ENCODE peak calls at places on chromosome 5, in ten cellular contexts. V, M, E, C, R, Q, D, U, K and P are unnamed samples.
A peak's percentile ranks its signal among the peaks of the same experiment; 100 is the strongest.

GRCh38 chr5:129243058-129243457 is 148.5 kb downstream of the ISOC1 start:
- DNase-seq in V (no peak), M (no peak), E (no peak), C (no peak), R (no peak), Q (no peak), D (no peak), U (no peak), K (no peak), P (no peak)

GRCh38 chr5:108818613-108819272 is 71.0 kb downstream of the FER start:
- DNase-seq in V (peak; percentile 68), M (no peak), E (no peak), C (no peak), R (no peak), Q (no peak), D (no peak), U (no peak), K (no peak), P (no peak)

GRCh38 chr5:149240354-149240998 is 31.2 kb upstream of the AFAP1L1 start:
- DNase-seq in V (no peak), M (peak; percentile 81), E (no peak), C (no peak), R (no peak), Q (no peak), D (no peak), U (peak; percentile 76), K (no peak), P (no peak)

GRCh38 chr5:73292816-73293459 is 119.9 kb downstream of the TMEM174 start:
- DNase-seq in V (no peak), M (no peak), E (no peak), C (no peak), R (no peak), Q (no peak), D (no peak), U (no peak), K (no peak), P (no peak)

GRCh38 chr5:8628521-8628920 is 759.6 kb downstream of the MTRR start:
- DNase-seq in V (no peak), M (no peak), E (peak; percentile 99), C (no peak), R (no peak), Q (no peak), D (no peak), U (no peak), K (no peak), P (no peak)

GRCh38 chr5:113748403-113748802 is 234.9 kb downstream of the YTHDC2 start:
- DNase-seq in V (no peak), M (no peak), E (no peak), C (no peak), R (no peak), Q (no peak), D (no peak), U (no peak), K (no peak), P (no peak)

GRCh38 chr5:154194348-154195329 is 4.1 kb downstream of the GALNT10 start:
- DNase-seq in V (no peak), M (no peak), E (no peak), C (no peak), R (no peak), Q (no peak), D (no peak), U (no peak), K (no peak), P (no peak)

GRCh38 chr5:81626524-81626923 is 124.4 kb downstream of the SSBP2 start:
- DNase-seq in V (peak; percentile 52), M (no peak), E (no peak), C (peak; percentile 85), R (no peak), Q (no peak), D (no peak), U (no peak), K (no peak), P (no peak)

GRCh38 chr5:79857692-79858091 is 133.4 kb downstream of the MTX3 start:
- DNase-seq in V (no peak), M (no peak), E (no peak), C (no peak), R (no peak), Q (no peak), D (no peak), U (no peak), K (no peak), P (no peak)

GRCh38 chr5:173290477-173291131 is 37.6 kb downstream of the STC2 start:
- DNase-seq in V (peak; percentile 77), M (no peak), E (peak; percentile 87), C (no peak), R (no peak), Q (no peak), D (no peak), U (no peak), K (no peak), P (no peak)

GRCh38 chr5:150021491-150022162 is 21.1 kb downstream of the HMGXB3 start:
- DNase-seq in V (no peak), M (no peak), E (no peak), C (peak; percentile 82), R (no peak), Q (no peak), D (no peak), U (no peak), K (no peak), P (no peak)

GRCh38 chr5:57386958-57387357 is 95.7 kb downstream of the ACTBL2 start:
- DNase-seq in V (no peak), M (no peak), E (no peak), C (no peak), R (no peak), Q (no peak), D (no peak), U (no peak), K (no peak), P (no peak)

GRCh38 chr5:2877520-2877919 is 126.0 kb upstream of the IRX2 start:
- DNase-seq in V (no peak), M (no peak), E (no peak), C (no peak), R (no peak), Q (no peak), D (peak; percentile 43), U (no peak), K (peak; percentile 17), P (no peak)

GRCh38 chr5:132389051-132389331 is 19.5 kb downstream of the SLC22A5 start:
- DNase-seq in V (no peak), M (no peak), E (no peak), C (no peak), R (no peak), Q (no peak), D (no peak), U (no peak), K (no peak), P (no peak)

GRCh38 chr5:100130307-100130706 is 404.9 kb upstream of the FAM174A start:
- DNase-seq in V (no peak), M (no peak), E (no peak), C (no peak), R (no peak), Q (no peak), D (no peak), U (no peak), K (no peak), P (no peak)

GRCh38 chr5:74543162-74543995 is 97.1 kb downstream of the ENC1 start:
- DNase-seq in V (peak; percentile 19), M (no peak), E (no peak), C (peak; percentile 75), R (no peak), Q (no peak), D (no peak), U (no peak), K (no peak), P (no peak)

GRCh38 chr5:98110270-98110669 is 663.2 kb upstream of the RGMB start:
- DNase-seq in V (no peak), M (no peak), E (no peak), C (no peak), R (no peak), Q (no peak), D (no peak), U (no peak), K (no peak), P (no peak)

GRCh38 chr5:164235176-164235914 is 729.9 kb downstream of the MAT2B start:
- DNase-seq in V (no peak), M (no peak), E (no peak), C (no peak), R (no peak), Q (no peak), D (no peak), U (no peak), K (no peak), P (no peak)

GRCh38 chr5:5572010-5572982 is 149.8 kb downstream of the ICE1 start:
- DNase-seq in V (no peak), M (no peak), E (no peak), C (no peak), R (peak; percentile 94), Q (no peak), D (no peak), U (no peak), K (peak; percentile 16), P (no peak)

GRCh38 chr5:59042201-59042600 is 459.3 kb downstream of the RAB3C start:
- DNase-seq in V (peak; percentile 26), M (no peak), E (no peak), C (no peak), R (no peak), Q (no peak), D (no peak), U (no peak), K (no peak), P (no peak)

GRCh38 chr5:62732677-62733121 is 154.1 kb downstream of the LRRC70 start:
- DNase-seq in V (peak; percentile 88), M (no peak), E (no peak), C (no peak), R (no peak), Q (no peak), D (peak; percentile 14), U (no peak), K (no peak), P (no peak)

GRCh38 chr5:148794275-148794674 is 32.1 kb upstream of the ADRB2 start:
- DNase-seq in V (no peak), M (no peak), E (no peak), C (no peak), R (no peak), Q (no peak), D (no peak), U (no peak), K (no peak), P (no peak)

GRCh38 chr5:7396169-7397004 is 449 bp downstream of the ADCY2 start:
- DNase-seq in V (no peak), M (no peak), E (peak; percentile 84), C (no peak), R (peak; percentile 79), Q (no peak), D (no peak), U (no peak), K (peak; percentile 23), P (no peak)

GRCh38 chr5:112121268-112121667 is 297.8 kb downstream of the EPB41L4A start:
- DNase-seq in V (no peak), M (no peak), E (no peak), C (no peak), R (no peak), Q (no peak), D (no peak), U (no peak), K (no peak), P (no peak)

GRCh38 chr5:83972909-83973308 is 252.3 kb upstream of the HAPLN1 start:
- DNase-seq in V (no peak), M (no peak), E (no peak), C (no peak), R (no peak), Q (no peak), D (no peak), U (no peak), K (no peak), P (no peak)

GRCh38 chr5:53303105-53303504 is 177.3 kb upstream of the FST start:
- DNase-seq in V (no peak), M (no peak), E (no peak), C (no peak), R (no peak), Q (no peak), D (no peak), U (no peak), K (no peak), P (no peak)

GRCh38 chr5:151675956-151676712 is 10.6 kb downstream of the SPARC start:
- DNase-seq in V (no peak), M (no peak), E (no peak), C (no peak), R (no peak), Q (no peak), D (no peak), U (no peak), K (no peak), P (no peak)

GRCh38 chr5:73981696-73982095 is 355.7 kb downstream of the ARHGEF28 start:
- DNase-seq in V (no peak), M (no peak), E (no peak), C (no peak), R (no peak), Q (no peak), D (no peak), U (no peak), K (no peak), P (no peak)